ENCODE peak calls at places on chromosomes 12 and 14, in five cellular contexts. One of them, this sample, is unnamed. For H3K27me3, the result is how much of the 10 kb centered on the place peaks cover.

GRCh38 chr14:54562334-54562733 is 4.6 kb upstream of the SAMD4A start:
- DNase-seq in fibroblast of lung: peak
- DNase-seq in tibial nerve: no peak
- DNase-seq in gastrocnemius medialis: no peak
- DNase-seq in cardiac muscle cell: no peak
- DNase-seq in this sample: no peak

GRCh38 chr12:97061164-97061563 is 154.1 kb downstream of the NEDD1 start:
- DNase-seq in fibroblast of lung: peak
- DNase-seq in tibial nerve: no peak
- DNase-seq in gastrocnemius medialis: no peak
- DNase-seq in cardiac muscle cell: no peak
- DNase-seq in this sample: no peak

GRCh38 chr14:88218119-88218915 is 104.8 kb downstream of the KCNK10 start:
- DNase-seq in fibroblast of lung: no peak
- DNase-seq in tibial nerve: no peak
- DNase-seq in gastrocnemius medialis: no peak
- DNase-seq in cardiac muscle cell: no peak
- DNase-seq in this sample: no peak

GRCh38 chr12:125113800-125114199 is 48.6 kb downstream of the AACS start:
- DNase-seq in fibroblast of lung: no peak
- DNase-seq in tibial nerve: no peak
- DNase-seq in gastrocnemius medialis: no peak
- DNase-seq in cardiac muscle cell: no peak
- DNase-seq in this sample: no peak

GRCh38 chr12:70576341-70577282 is 60.6 kb downstream of the PTPRB start:
- DNase-seq in fibroblast of lung: peak
- DNase-seq in tibial nerve: no peak
- DNase-seq in gastrocnemius medialis: no peak
- DNase-seq in cardiac muscle cell: peak
- DNase-seq in this sample: no peak

GRCh38 chr12:45329238-45329637 is 113.3 kb downstream of the ANO6 start:
- DNase-seq in fibroblast of lung: no peak
- DNase-seq in tibial nerve: no peak
- DNase-seq in gastrocnemius medialis: peak
- DNase-seq in cardiac muscle cell: peak
- DNase-seq in this sample: no peak

GRCh38 chr12:41653386-41654110 is 465.4 kb downstream of the PDZRN4 start:
- DNase-seq in fibroblast of lung: no peak
- DNase-seq in tibial nerve: no peak
- DNase-seq in gastrocnemius medialis: no peak
- DNase-seq in cardiac muscle cell: no peak
- DNase-seq in this sample: no peak

GRCh38 chr12:116454950-116455447 is 104.2 kb upstream of the MAP1LC3B2 start:
- DNase-seq in fibroblast of lung: peak
- DNase-seq in tibial nerve: no peak
- DNase-seq in gastrocnemius medialis: no peak
- DNase-seq in cardiac muscle cell: peak
- DNase-seq in this sample: no peak

GRCh38 chr12:115440438-115440837 is 756.5 kb upstream of the TBX3 start:
- DNase-seq in fibroblast of lung: peak
- DNase-seq in tibial nerve: no peak
- DNase-seq in gastrocnemius medialis: no peak
- DNase-seq in cardiac muscle cell: peak
- DNase-seq in this sample: peak

DNA sequence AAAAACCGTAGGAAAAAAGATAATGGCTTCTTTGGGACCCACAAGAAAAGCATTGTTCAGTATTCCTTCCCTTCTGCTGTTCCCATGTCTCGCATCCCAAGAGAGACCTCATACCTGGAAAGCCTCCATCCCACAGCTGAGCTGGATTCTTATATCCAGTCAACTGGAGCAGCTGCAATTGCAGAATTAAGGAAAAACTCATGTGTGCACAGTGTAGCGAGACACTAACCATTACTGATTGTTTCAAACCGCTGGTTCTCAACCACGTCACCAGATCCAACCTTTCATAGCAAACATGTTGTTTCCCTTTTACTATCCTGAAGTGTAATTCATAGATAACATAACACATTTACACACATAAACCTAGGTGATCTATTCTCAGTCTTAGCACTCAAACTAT is 5.5 kb upstream of the RNASE10 start:
- DNase-seq in fibroblast of lung: no peak
- DNase-seq in tibial nerve: no peak
- DNase-seq in gastrocnemius medialis: no peak
- DNase-seq in cardiac muscle cell: no peak
- DNase-seq in this sample: no peak
- H3K27ac ChIP-seq in fibroblast of lung: no peak
- H3K27ac ChIP-seq in tibial nerve: no peak
- H3K27ac ChIP-seq in gastrocnemius medialis: no peak
- H3K27ac ChIP-seq in cardiac muscle cell: no peak
- H3K27ac ChIP-seq in this sample: no peak

GRCh38 chr14:24903337-24903736 is 146.6 kb downstream of the STXBP6 start:
- DNase-seq in fibroblast of lung: peak
- DNase-seq in tibial nerve: no peak
- DNase-seq in gastrocnemius medialis: no peak
- DNase-seq in cardiac muscle cell: peak
- DNase-seq in this sample: no peak
- H3K27me3 ChIP-seq in fibroblast of lung: under half
- H3K27me3 ChIP-seq in tibial nerve: under half
- H3K27me3 ChIP-seq in gastrocnemius medialis: under half
- H3K27me3 ChIP-seq in cardiac muscle cell: under half
- H3K27me3 ChIP-seq in this sample: under half

GRCh38 chr12:93113317-93114006 is 184.4 kb upstream of the EEA1 start:
- DNase-seq in fibroblast of lung: no peak
- DNase-seq in tibial nerve: no peak
- DNase-seq in gastrocnemius medialis: no peak
- DNase-seq in cardiac muscle cell: no peak
- DNase-seq in this sample: no peak

GRCh38 chr12:93111791-93112208 is 182.7 kb upstream of the EEA1 start:
- DNase-seq in fibroblast of lung: no peak
- DNase-seq in tibial nerve: no peak
- DNase-seq in gastrocnemius medialis: no peak
- DNase-seq in cardiac muscle cell: no peak
- DNase-seq in this sample: no peak

GRCh38 chr12:93116632-93117031 is 187.5 kb upstream of the EEA1 start:
- DNase-seq in fibroblast of lung: peak
- DNase-seq in tibial nerve: no peak
- DNase-seq in gastrocnemius medialis: no peak
- DNase-seq in cardiac muscle cell: no peak
- DNase-seq in this sample: no peak

GRCh38 chr12:93115646-93116045 is 186.6 kb upstream of the EEA1 start:
- DNase-seq in fibroblast of lung: no peak
- DNase-seq in tibial nerve: no peak
- DNase-seq in gastrocnemius medialis: no peak
- DNase-seq in cardiac muscle cell: peak
- DNase-seq in this sample: no peak

DNA sequence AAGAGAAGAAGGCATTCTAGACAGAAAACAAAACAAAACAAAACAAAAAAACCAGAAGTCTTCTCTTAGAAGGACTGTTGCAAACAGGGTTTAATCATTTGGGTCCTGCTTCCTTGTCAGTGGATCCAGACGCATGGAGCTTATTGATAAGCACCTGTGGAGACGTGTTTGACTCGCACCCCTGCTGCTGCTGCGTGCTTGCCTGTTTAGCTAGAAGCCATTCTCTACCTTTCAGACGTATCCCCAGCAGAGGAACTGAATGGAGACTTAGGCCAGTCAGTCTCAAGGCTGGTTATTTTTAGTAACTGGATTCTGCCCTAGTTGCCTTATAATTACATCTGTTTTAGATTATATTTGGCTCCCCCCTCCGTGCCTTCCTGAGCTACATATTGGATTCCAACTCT is 186.1 kb upstream of the EEA1 start:
- DNase-seq in fibroblast of lung: no peak
- DNase-seq in tibial nerve: no peak
- DNase-seq in gastrocnemius medialis: no peak
- DNase-seq in cardiac muscle cell: peak
- DNase-seq in this sample: no peak
- H3K27ac ChIP-seq in fibroblast of lung: no peak
- H3K27ac ChIP-seq in tibial nerve: no peak
- H3K27ac ChIP-seq in gastrocnemius medialis: peak
- H3K27ac ChIP-seq in cardiac muscle cell: peak
- H3K27ac ChIP-seq in this sample: peak

GRCh38 chr14:101527987-101528386 is 33.3 kb upstream of the DIO3 start:
- DNase-seq in fibroblast of lung: no peak
- DNase-seq in tibial nerve: no peak
- DNase-seq in gastrocnemius medialis: no peak
- DNase-seq in cardiac muscle cell: no peak
- DNase-seq in this sample: no peak

GRCh38 chr14:101534198-101534597 is 27.1 kb upstream of the DIO3 start:
- DNase-seq in fibroblast of lung: no peak
- DNase-seq in tibial nerve: no peak
- DNase-seq in gastrocnemius medialis: no peak
- DNase-seq in cardiac muscle cell: no peak
- DNase-seq in this sample: no peak

GRCh38 chr14:101525646-101526527 is 35.4 kb upstream of the DIO3 start:
- DNase-seq in fibroblast of lung: no peak
- DNase-seq in tibial nerve: no peak
- DNase-seq in gastrocnemius medialis: no peak
- DNase-seq in cardiac muscle cell: no peak
- DNase-seq in this sample: no peak

DNA sequence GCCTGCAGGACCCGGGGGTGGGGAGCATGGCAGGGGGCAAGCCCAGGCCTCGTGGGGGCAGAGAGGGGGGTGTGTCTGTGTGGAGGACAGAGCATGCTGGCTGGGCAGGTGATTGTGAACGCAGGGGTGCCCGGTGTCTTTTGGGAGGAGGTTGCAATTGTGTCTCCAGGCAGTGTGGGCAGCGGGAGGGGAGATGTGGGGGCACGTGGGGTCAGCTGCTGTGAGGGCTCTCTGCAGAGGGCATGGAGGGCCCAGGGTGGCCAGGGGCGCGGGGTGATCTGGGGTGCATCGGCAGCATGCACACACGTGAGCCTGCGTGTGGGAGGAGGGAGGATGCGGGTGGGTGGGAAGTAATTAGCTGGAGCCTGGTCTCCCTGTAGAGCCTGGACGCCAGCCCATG is 32.2 kb upstream of the DIO3 start:
- DNase-seq in fibroblast of lung: no peak
- DNase-seq in tibial nerve: no peak
- DNase-seq in gastrocnemius medialis: no peak
- DNase-seq in cardiac muscle cell: no peak
- DNase-seq in this sample: no peak
- H3K27me3 ChIP-seq in fibroblast of lung: under half
- H3K27me3 ChIP-seq in tibial nerve: under half
- H3K27me3 ChIP-seq in gastrocnemius medialis: under half
- H3K27me3 ChIP-seq in cardiac muscle cell: under half
- H3K27me3 ChIP-seq in this sample: under half

GRCh38 chr14:64620910-64621309 is 71.1 kb downstream of the PPP1R36 start:
- DNase-seq in fibroblast of lung: peak
- DNase-seq in tibial nerve: no peak
- DNase-seq in gastrocnemius medialis: no peak
- DNase-seq in cardiac muscle cell: no peak
- DNase-seq in this sample: no peak

GRCh38 chr14:64623576-64624165 is 73.9 kb downstream of the PPP1R36 start:
- DNase-seq in fibroblast of lung: no peak
- DNase-seq in tibial nerve: no peak
- DNase-seq in gastrocnemius medialis: no peak
- DNase-seq in cardiac muscle cell: no peak
- DNase-seq in this sample: no peak

GRCh38 chr14:64628940-64629403 is 75.3 kb upstream of the PLEKHG3 start:
- DNase-seq in fibroblast of lung: peak
- DNase-seq in tibial nerve: no peak
- DNase-seq in gastrocnemius medialis: no peak
- DNase-seq in cardiac muscle cell: peak
- DNase-seq in this sample: no peak

GRCh38 chr14:64630778-64631177 is 73.4 kb upstream of the PLEKHG3 start:
- DNase-seq in fibroblast of lung: no peak
- DNase-seq in tibial nerve: no peak
- DNase-seq in gastrocnemius medialis: no peak
- DNase-seq in cardiac muscle cell: no peak
- DNase-seq in this sample: no peak

GRCh38 chr14:64625363-64626232 is 75.8 kb downstream of the PPP1R36 start:
- DNase-seq in fibroblast of lung: no peak
- DNase-seq in tibial nerve: no peak
- DNase-seq in gastrocnemius medialis: no peak
- DNase-seq in cardiac muscle cell: no peak
- DNase-seq in this sample: no peak
- H3K27ac ChIP-seq in fibroblast of lung: no peak
- H3K27ac ChIP-seq in tibial nerve: no peak
- H3K27ac ChIP-seq in gastrocnemius medialis: no peak
- H3K27ac ChIP-seq in cardiac muscle cell: no peak
- H3K27ac ChIP-seq in this sample: peak

GRCh38 chr12:132414634-132415340 is 75.2 kb upstream of the FBRSL1 start:
- DNase-seq in fibroblast of lung: peak
- DNase-seq in tibial nerve: peak
- DNase-seq in gastrocnemius medialis: peak
- DNase-seq in cardiac muscle cell: peak
- DNase-seq in this sample: no peak

GRCh38 chr12:132415456-132416120 is 74.4 kb upstream of the FBRSL1 start:
- DNase-seq in fibroblast of lung: no peak
- DNase-seq in tibial nerve: no peak
- DNase-seq in gastrocnemius medialis: no peak
- DNase-seq in cardiac muscle cell: no peak
- DNase-seq in this sample: no peak

GRCh38 chr12:132417741-132418140 is 72.2 kb upstream of the FBRSL1 start:
- DNase-seq in fibroblast of lung: no peak
- DNase-seq in tibial nerve: no peak
- DNase-seq in gastrocnemius medialis: no peak
- DNase-seq in cardiac muscle cell: no peak
- DNase-seq in this sample: no peak

GRCh38 chr12:132416827-132417226 is 73.1 kb upstream of the FBRSL1 start:
- DNase-seq in fibroblast of lung: no peak
- DNase-seq in tibial nerve: no peak
- DNase-seq in gastrocnemius medialis: no peak
- DNase-seq in cardiac muscle cell: no peak
- DNase-seq in this sample: no peak

DNA sequence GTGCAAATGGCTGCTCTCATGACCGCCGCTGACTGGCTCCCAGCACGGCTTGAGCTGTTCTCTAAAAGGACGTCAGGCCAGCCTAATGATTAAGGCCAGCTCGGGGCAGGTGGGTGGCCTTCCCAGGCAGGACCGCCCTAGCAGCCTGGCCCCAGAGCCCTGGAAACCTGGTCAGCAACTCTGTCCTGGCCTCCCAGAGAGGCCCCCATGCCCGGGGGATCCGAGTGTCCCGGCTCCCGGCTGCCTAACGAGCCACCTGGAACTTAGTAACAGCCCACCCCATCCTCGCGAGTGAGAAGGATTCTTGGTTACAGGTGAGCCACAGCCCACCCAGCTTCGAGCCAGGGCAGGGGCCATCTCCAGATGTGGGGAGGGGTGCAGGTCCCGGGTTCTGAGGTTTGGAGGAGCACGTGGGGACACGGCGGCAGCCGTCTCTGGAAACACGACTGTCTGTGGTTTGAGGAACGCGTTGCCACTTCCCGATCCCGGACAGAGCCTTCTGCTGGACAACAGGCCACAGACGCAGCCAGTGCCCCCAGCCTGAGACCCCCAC is 73.8 kb upstream of the FBRSL1 start:
- DNase-seq in fibroblast of lung: no peak
- DNase-seq in tibial nerve: no peak
- DNase-seq in gastrocnemius medialis: no peak
- DNase-seq in cardiac muscle cell: no peak
- DNase-seq in this sample: no peak
- H3K27me3 ChIP-seq in fibroblast of lung: under half
- H3K27me3 ChIP-seq in tibial nerve: half or more
- H3K27me3 ChIP-seq in gastrocnemius medialis: under half
- H3K27me3 ChIP-seq in cardiac muscle cell: under half
- H3K27me3 ChIP-seq in this sample: under half